ENCODE peak calls at places on chromosomes 6 and 20, in seven cellular contexts. Z, O, Q, S, A, V and N are unnamed samples. For H3K36me3, the result is how much of the 10 kb centered on the place peaks cover.

GRCh38 chr6:166814386-166814785 is 142.0 kb downstream of the RNASET2 start:
- DNase-seq in Z (no peak), O (no peak), Q (no peak), S (no peak), A (no peak), V (no peak), N (no peak)

GRCh38 chr20:61510778-61511330 is 258.8 kb downstream of the CDH4 start:
- DNase-seq in Z (no peak), O (no peak), Q (no peak), S (no peak), A (no peak), V (no peak), N (no peak)

GRCh38 chr6:25537349-25538018 is 114.5 kb upstream of the SCGN start:
- DNase-seq in Z (no peak), O (no peak), Q (no peak), S (no peak), A (no peak), V (no peak), N (no peak)

GRCh38 chr6:28383235-28384142 is 16.1 kb downstream of the ZSCAN12 start:
- DNase-seq in Z (peak), O (peak), Q (peak), S (peak), A (peak), V (peak), N (peak)

GRCh38 chr6:169862464-169863148 is 111.2 kb downstream of the ERMARD start:
- DNase-seq in Z (no peak), O (no peak), Q (no peak), S (no peak), A (no peak), V (no peak), N (no peak)

GRCh38 chr6:107493158-107494057 is 3.5 kb downstream of the SOBP start:
- DNase-seq in Z (peak), O (peak), Q (peak), S (no peak), A (peak), V (no peak), N (no peak)

GRCh38 chr6:135233676-135234491 is 52.8 kb downstream of the MYB start:
- DNase-seq in Z (no peak), O (no peak), Q (peak), S (no peak), A (no peak), V (no peak), N (peak)

GRCh38 chr6:111791415-111791814 is 81.8 kb downstream of the FYN start:
- DNase-seq in Z (peak), O (peak), Q (no peak), S (no peak), A (no peak), V (no peak), N (no peak)

GRCh38 chr20:23294671-23295070 is 55.9 kb upstream of the NXT1 start:
- DNase-seq in Z (no peak), O (no peak), Q (no peak), S (no peak), A (no peak), V (no peak), N (no peak)

GRCh38 chr6:41271901-41272395 is 14.5 kb downstream of the TREM1 start:
- DNase-seq in Z (no peak), O (no peak), Q (no peak), S (no peak), A (no peak), V (no peak), N (no peak)

GRCh38 chr20:48035961-48036731 is 250.9 kb upstream of the SULF2 start:
- DNase-seq in Z (peak), O (no peak), Q (no peak), S (no peak), A (no peak), V (peak), N (no peak)

GRCh38 chr6:11601776-11602605 is 64.4 kb downstream of the TMEM170B start:
- DNase-seq in Z (no peak), O (no peak), Q (peak), S (no peak), A (peak), V (peak), N (no peak)

GRCh38 chr6:14275493-14275851 is 157.9 kb downstream of the CD83 start:
- DNase-seq in Z (peak), O (no peak), Q (no peak), S (no peak), A (no peak), V (no peak), N (no peak)

GRCh38 chr20:16947346-16947943 is 199.3 kb downstream of the OTOR start:
- DNase-seq in Z (peak), O (no peak), Q (no peak), S (no peak), A (no peak), V (no peak), N (no peak)

GRCh38 chr6:166599158-166599557 is 12.7 kb upstream of the RAMACL start:
- DNase-seq in Z (no peak), O (no peak), Q (no peak), S (no peak), A (no peak), V (no peak), N (no peak)

GRCh38 chr6:140051521-140052455 is 677.3 kb upstream of the CITED2 start:
- DNase-seq in Z (peak), O (no peak), Q (no peak), S (no peak), A (no peak), V (peak), N (no peak)

GRCh38 chr6:168574699-168575195 is 133.8 kb downstream of the SMOC2 start:
- DNase-seq in Z (no peak), O (peak), Q (peak), S (peak), A (peak), V (no peak), N (no peak)

GRCh38 chr6:63527658-63528514 is 44.4 kb upstream of the LOC128125822 start:
- DNase-seq in Z (peak), O (no peak), Q (no peak), S (peak), A (peak), V (peak), N (no peak)

GRCh38 chr6:164982389-164982788 is 327.0 kb downstream of the C6orf118 start:
- DNase-seq in Z (no peak), O (no peak), Q (no peak), S (no peak), A (no peak), V (peak), N (no peak)

GRCh38 chr6:90764001-90764400 is 177.1 kb upstream of the MAP3K7 start:
- DNase-seq in Z (peak), O (no peak), Q (no peak), S (no peak), A (no peak), V (no peak), N (no peak)

GRCh38 chr6:9938801-9939200 is 476.1 kb downstream of the TFAP2A start:
- DNase-seq in Z (no peak), O (no peak), Q (peak), S (no peak), A (no peak), V (no peak), N (no peak)

GRCh38 chr20:37209661-37210314 is 30.4 kb upstream of the MROH8 start:
- DNase-seq in Z (no peak), O (no peak), Q (no peak), S (no peak), A (peak), V (peak), N (no peak)
- H3K36me3 ChIP-seq in Z (under half), O (half or more), Q (under half), S (half or more), A (under half), V (half or more), N (under half)

GRCh38 chr6:18405477-18406293 is 18.5 kb downstream of the RNF144B start:
- DNase-seq in Z (peak), O (no peak), Q (no peak), S (no peak), A (peak), V (peak), N (no peak)
- TF ChIP-seq EZH2phosphoT487 in Z (no peak), O (no peak), Q (no peak), S (no peak), A (no peak), V (no peak), N (no peak)

GRCh38 chr20:62706857-62707256 is 1.8 kb upstream of the NTSR1 start:
- DNase-seq in Z (no peak), O (no peak), Q (no peak), S (no peak), A (no peak), V (no peak), N (no peak)
- TF ChIP-seq EZH2 in Z (no peak), O (no peak), Q (no peak), S (no peak), A (no peak), V (no peak), N (no peak)

GRCh38 chr6:87589693-87590416 is at the start of the genes ORC3 and RARS2:
- DNase-seq in Z (peak), O (peak), Q (peak), S (peak), A (peak), V (peak), N (peak)
- H3K36me3 ChIP-seq in Z (under half), O (under half), Q (under half), S (under half), A (under half), V (under half), N (under half)